ENCODE peak calls at places on chromosomes 13 and 19, in four cellular contexts. One of them, this sample, is unnamed.

GRCh38 chr13:25046985-25047660 is 48.8 kb upstream of the PABPC3 start:
- DNase-seq in AG04450: peak; percentile 0
- DNase-seq in AG09319: no peak
- DNase-seq in fibroblast of pulmonary artery: peak; percentile 8
- DNase-seq in this sample: no peak

GRCh38 chr19:844300-844971 is 3.6 kb downstream of the PRTN3 start:
- DNase-seq in AG04450: no peak
- DNase-seq in fibroblast of pulmonary artery: no peak
- DNase-seq in AG09319: no peak
- DNase-seq in this sample: no peak

GRCh38 chr13:110471833-110472162 is 89.7 kb downstream of the RAB20 start:
- DNase-seq in AG04450: no peak
- DNase-seq in fibroblast of pulmonary artery: peak; percentile 56
- DNase-seq in AG09319: no peak
- DNase-seq in this sample: no peak

GRCh38 chr19:1087813-1088418 is 7.3 kb downstream of the POLR2E start:
- DNase-seq in AG04450: no peak
- DNase-seq in fibroblast of pulmonary artery: no peak
- DNase-seq in AG09319: no peak
- DNase-seq in this sample: no peak

GRCh38 chr19:28313633-28314032 is 899.3 kb downstream of the UQCRFS1 start:
- DNase-seq in fibroblast of pulmonary artery: peak; percentile 80
- DNase-seq in AG09319: peak; percentile 54
- DNase-seq in AG04450: no peak
- DNase-seq in this sample: peak; percentile 91

GRCh38 chr13:108346376-108346775 is 76.9 kb downstream of the TNFSF13B start:
- DNase-seq in fibroblast of pulmonary artery: no peak
- DNase-seq in AG04450: no peak
- DNase-seq in AG09319: no peak
- DNase-seq in this sample: no peak

GRCh38 chr13:85194482-85194881 is 604.7 kb downstream of the SLITRK6 start:
- DNase-seq in AG09319: no peak
- DNase-seq in AG04450: no peak
- DNase-seq in fibroblast of pulmonary artery: no peak
- DNase-seq in this sample: no peak

GRCh38 chr13:99845136-99845874 is 126.3 kb downstream of the ZIC5 start:
- DNase-seq in AG09319: no peak
- DNase-seq in AG04450: no peak
- DNase-seq in fibroblast of pulmonary artery: no peak
- DNase-seq in this sample: no peak

GRCh38 chr19:48644839-48645651 is 942 bp downstream of the CA11 start:
- DNase-seq in AG09319: no peak
- DNase-seq in AG04450: no peak
- DNase-seq in fibroblast of pulmonary artery: peak; percentile 82
- DNase-seq in this sample: no peak

GRCh38 chr13:67143544-67144115 is 86.5 kb downstream of the PCDH9 start:
- DNase-seq in fibroblast of pulmonary artery: no peak
- DNase-seq in AG09319: no peak
- DNase-seq in AG04450: no peak
- DNase-seq in this sample: no peak

GRCh38 chr19:41395355-41395754 is 1.8 kb downstream of the EXOSC5 start:
- DNase-seq in AG09319: no peak
- DNase-seq in fibroblast of pulmonary artery: no peak
- DNase-seq in AG04450: no peak
- DNase-seq in this sample: no peak

GRCh38 chr13:33191425-33192221 is 93.9 kb downstream of the STARD13 start:
- DNase-seq in AG04450: no peak
- DNase-seq in AG09319: no peak
- DNase-seq in fibroblast of pulmonary artery: no peak
- DNase-seq in this sample: peak; percentile 80

GRCh38 chr13:72535076-72535475 is 192.4 kb downstream of the MZT1 start:
- DNase-seq in AG04450: no peak
- DNase-seq in AG09319: no peak
- DNase-seq in fibroblast of pulmonary artery: no peak
- DNase-seq in this sample: no peak

GRCh38 chr19:55443045-55443823 is at the start of gene SHISA7:
- DNase-seq in AG09319: no peak
- DNase-seq in fibroblast of pulmonary artery: no peak
- DNase-seq in AG04450: no peak
- DNase-seq in this sample: no peak

GRCh38 chr13:32125221-32125621 is 93.6 kb downstream of the FRY start:
- DNase-seq in AG09319: no peak
- DNase-seq in AG04450: no peak
- DNase-seq in fibroblast of pulmonary artery: peak; percentile 48
- DNase-seq in this sample: no peak

GRCh38 chr19:19224852-19225494 is 13.2 kb downstream of the NCAN start:
- DNase-seq in AG04450: peak; percentile 4
- DNase-seq in fibroblast of pulmonary artery: peak; percentile 61
- DNase-seq in AG09319: peak; percentile 8
- DNase-seq in this sample: no peak

GRCh38 chr13:98089246-98089645 is 53.6 kb upstream of the FARP1 start:
- DNase-seq in AG09319: no peak
- DNase-seq in fibroblast of pulmonary artery: peak; percentile 68
- DNase-seq in AG04450: no peak
- DNase-seq in this sample: no peak

GRCh38 chr13:100512422-100512821 is 76.2 kb downstream of the GGACT start:
- DNase-seq in fibroblast of pulmonary artery: no peak
- DNase-seq in AG09319: no peak
- DNase-seq in AG04450: no peak
- DNase-seq in this sample: no peak

GRCh38 chr13:27639186-27639585 is 17.5 kb downstream of the POLR1D start:
- DNase-seq in fibroblast of pulmonary artery: no peak
- DNase-seq in AG09319: no peak
- DNase-seq in AG04450: no peak
- DNase-seq in this sample: no peak

GRCh38 chr13:27638521-27638920 is 16.8 kb downstream of the POLR1D start:
- DNase-seq in fibroblast of pulmonary artery: peak; percentile 43
- DNase-seq in AG09319: no peak
- DNase-seq in AG04450: peak; percentile 26
- DNase-seq in this sample: no peak

GRCh38 chr13:27641711-27642502 is 20.2 kb downstream of the POLR1D start:
- DNase-seq in AG09319: no peak
- DNase-seq in fibroblast of pulmonary artery: no peak
- DNase-seq in AG04450: no peak
- DNase-seq in this sample: no peak

GRCh38 chr13:27644302-27644701 is 22.6 kb downstream of the POLR1D start:
- DNase-seq in AG04450: peak; percentile 79
- DNase-seq in AG09319: peak; percentile 71
- DNase-seq in fibroblast of pulmonary artery: peak; percentile 70
- DNase-seq in this sample: peak; percentile 91

DNA sequence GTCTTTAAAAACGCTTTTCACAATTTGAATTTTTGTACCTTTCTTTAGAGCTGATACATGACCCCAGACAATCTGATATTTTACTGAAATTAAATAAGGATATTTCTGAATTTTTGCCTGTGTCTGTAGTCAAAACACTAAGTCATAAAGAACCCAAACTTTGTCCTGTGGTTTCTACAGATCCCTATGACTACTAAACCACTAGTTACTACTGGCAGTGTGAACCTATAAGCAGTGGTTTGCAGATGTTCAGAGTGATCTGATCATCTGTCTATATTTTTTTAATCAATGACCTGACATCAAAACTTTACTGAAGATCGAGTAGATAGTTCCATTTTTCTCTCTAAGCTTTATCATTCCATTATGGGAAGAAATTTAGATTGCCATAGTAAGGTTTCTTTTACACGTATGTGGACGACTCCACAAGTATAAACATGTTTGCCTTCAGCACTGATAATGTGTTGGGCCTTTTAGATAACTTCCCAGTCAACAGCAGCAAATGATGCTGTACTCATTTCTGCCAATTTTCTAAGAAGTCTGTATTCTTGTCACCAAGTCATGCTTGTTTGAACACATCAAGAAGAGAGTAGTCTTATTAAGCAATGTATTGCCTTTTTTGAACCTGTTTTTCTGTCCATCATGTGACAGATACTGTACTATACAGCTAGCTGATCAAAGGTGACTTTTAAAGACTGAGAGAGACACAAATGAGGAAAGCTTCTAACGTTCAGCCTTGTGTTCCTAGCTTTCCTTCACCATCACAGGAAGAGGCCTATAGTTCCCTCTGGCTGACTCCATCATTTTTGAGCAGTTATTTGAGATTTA is 21.9 kb downstream of the POLR1D start:
- DNase-seq in AG04450: no peak
- DNase-seq in AG09319: no peak
- DNase-seq in fibroblast of pulmonary artery: no peak
- DNase-seq in this sample: no peak
- TF ChIP-seq CTCF in AG04450: no peak
- TF ChIP-seq CTCF in AG09319: no peak
- TF ChIP-seq CTCF in fibroblast of pulmonary artery: no peak
- TF ChIP-seq CTCF in this sample: no peak

DNA sequence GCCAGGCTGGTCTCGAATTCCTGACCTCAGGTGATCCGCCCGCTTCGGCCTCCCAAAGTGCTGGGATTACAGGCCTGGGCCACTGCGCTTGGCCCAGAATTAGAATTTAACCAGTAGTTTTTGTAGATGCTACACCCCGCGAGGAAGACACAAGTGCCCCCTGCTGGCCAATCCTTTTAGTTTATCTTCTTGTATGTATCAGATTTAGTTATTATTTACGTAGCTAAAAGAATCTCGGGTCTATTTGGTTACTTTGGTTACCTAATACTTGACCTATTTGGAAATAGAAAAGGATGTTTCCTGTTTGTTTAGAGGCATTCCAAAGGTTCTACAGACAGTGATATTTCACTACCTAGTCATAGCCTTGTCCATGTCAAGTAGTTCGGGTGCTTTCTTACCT is 22.0 kb downstream of the MUC16 start:
- DNase-seq in AG04450: no peak
- DNase-seq in AG09319: no peak
- DNase-seq in fibroblast of pulmonary artery: no peak
- DNase-seq in this sample: no peak
- TF ChIP-seq CTCF in AG04450: no peak
- TF ChIP-seq CTCF in AG09319: no peak
- TF ChIP-seq CTCF in fibroblast of pulmonary artery: no peak
- TF ChIP-seq CTCF in this sample: no peak

GRCh38 chr19:44557933-44558332 is 28.5 kb upstream of the CEACAM20 start:
- DNase-seq in AG09319: no peak
- DNase-seq in AG04450: no peak
- DNase-seq in fibroblast of pulmonary artery: no peak
- DNase-seq in this sample: no peak
- TF ChIP-seq CTCF in AG09319: no peak
- TF ChIP-seq CTCF in AG04450: no peak
- TF ChIP-seq CTCF in fibroblast of pulmonary artery: no peak
- TF ChIP-seq CTCF in this sample: no peak

GRCh38 chr19:15262011-15262410 is 29.8 kb upstream of the EPHX3 start:
- DNase-seq in fibroblast of pulmonary artery: no peak
- DNase-seq in AG04450: no peak
- DNase-seq in AG09319: no peak
- DNase-seq in this sample: no peak

GRCh38 chr19:15263361-15263985 is 31.2 kb upstream of the EPHX3 start:
- DNase-seq in AG09319: no peak
- DNase-seq in fibroblast of pulmonary artery: no peak
- DNase-seq in AG04450: no peak
- DNase-seq in this sample: no peak

GRCh38 chr19:15257782-15258181 is 25.5 kb upstream of the EPHX3 start:
- DNase-seq in AG09319: no peak
- DNase-seq in fibroblast of pulmonary artery: no peak
- DNase-seq in AG04450: no peak
- DNase-seq in this sample: no peak

GRCh38 chr19:15259900-15260299 is 27.7 kb upstream of the EPHX3 start:
- DNase-seq in fibroblast of pulmonary artery: no peak
- DNase-seq in AG04450: no peak
- DNase-seq in AG09319: no peak
- DNase-seq in this sample: no peak

GRCh38 chr19:15260939-15261338 is 28.7 kb upstream of the EPHX3 start:
- DNase-seq in AG04450: no peak
- DNase-seq in AG09319: no peak
- DNase-seq in fibroblast of pulmonary artery: peak; percentile 33
- DNase-seq in this sample: no peak
- TF ChIP-seq CTCF in AG04450: peak; percentile 36
- TF ChIP-seq CTCF in AG09319: peak; percentile 15
- TF ChIP-seq CTCF in fibroblast of pulmonary artery: peak; percentile 28
- TF ChIP-seq CTCF in this sample: peak; percentile 40

GRCh38 chr13:35826626-35827254 is 304.4 kb downstream of the DCLK1 start:
- DNase-seq in AG04450: no peak
- DNase-seq in AG09319: no peak
- DNase-seq in fibroblast of pulmonary artery: no peak
- DNase-seq in this sample: no peak
- TF ChIP-seq CTCF in AG04450: peak; percentile 23
- TF ChIP-seq CTCF in AG09319: peak; percentile 15
- TF ChIP-seq CTCF in fibroblast of pulmonary artery: peak; percentile 21
- TF ChIP-seq CTCF in this sample: no peak

GRCh38 chr13:42474954-42475353 is 99.0 kb upstream of the TNFSF11 start:
- DNase-seq in AG09319: no peak
- DNase-seq in fibroblast of pulmonary artery: peak; percentile 35
- DNase-seq in AG04450: peak; percentile 49
- DNase-seq in this sample: no peak

GRCh38 chr13:42477588-42478190 is 96.3 kb upstream of the TNFSF11 start:
- DNase-seq in AG09319: no peak
- DNase-seq in fibroblast of pulmonary artery: no peak
- DNase-seq in AG04450: no peak
- DNase-seq in this sample: peak; percentile 24

GRCh38 chr13:42484396-42484795 is 89.6 kb upstream of the TNFSF11 start:
- DNase-seq in AG09319: no peak
- DNase-seq in fibroblast of pulmonary artery: peak; percentile 18
- DNase-seq in AG04450: no peak
- DNase-seq in this sample: no peak

DNA sequence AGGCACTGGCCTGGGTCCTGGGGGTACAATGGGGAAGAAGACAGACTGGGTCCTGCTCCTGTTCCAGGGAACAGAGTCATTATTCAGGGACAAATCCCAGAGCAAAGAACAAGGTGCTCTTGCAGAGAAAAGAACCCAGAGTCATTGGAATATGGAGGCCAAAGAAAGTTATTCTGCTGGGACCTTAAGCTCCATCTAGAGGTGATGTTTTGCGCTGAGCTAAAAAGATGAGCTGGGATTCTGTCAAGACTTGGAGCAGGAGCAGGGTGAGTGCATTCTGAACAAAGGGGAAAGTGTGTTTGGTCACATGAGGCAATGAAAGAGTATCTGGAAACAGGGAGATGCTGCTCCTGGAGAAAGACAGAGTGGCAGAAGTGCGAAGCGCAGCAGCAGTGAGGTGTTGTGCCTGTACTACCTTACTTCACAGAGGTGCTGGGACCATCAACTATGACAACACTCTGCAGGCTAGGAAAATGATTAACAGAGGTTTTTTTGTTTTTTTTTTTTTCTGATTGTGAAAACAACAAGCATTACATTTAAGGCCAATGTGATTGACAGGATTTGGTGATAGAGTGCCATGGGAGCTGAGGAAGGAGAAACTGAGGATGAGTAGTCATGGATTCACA is 95.3 kb upstream of the TNFSF11 start:
- DNase-seq in AG04450: no peak
- DNase-seq in fibroblast of pulmonary artery: peak; percentile 63
- DNase-seq in AG09319: no peak
- DNase-seq in this sample: peak; percentile 29
- TF ChIP-seq CTCF in AG04450: peak; percentile 60
- TF ChIP-seq CTCF in fibroblast of pulmonary artery: peak; percentile 73
- TF ChIP-seq CTCF in AG09319: peak; percentile 31
- TF ChIP-seq CTCF in this sample: peak; percentile 67

DNA sequence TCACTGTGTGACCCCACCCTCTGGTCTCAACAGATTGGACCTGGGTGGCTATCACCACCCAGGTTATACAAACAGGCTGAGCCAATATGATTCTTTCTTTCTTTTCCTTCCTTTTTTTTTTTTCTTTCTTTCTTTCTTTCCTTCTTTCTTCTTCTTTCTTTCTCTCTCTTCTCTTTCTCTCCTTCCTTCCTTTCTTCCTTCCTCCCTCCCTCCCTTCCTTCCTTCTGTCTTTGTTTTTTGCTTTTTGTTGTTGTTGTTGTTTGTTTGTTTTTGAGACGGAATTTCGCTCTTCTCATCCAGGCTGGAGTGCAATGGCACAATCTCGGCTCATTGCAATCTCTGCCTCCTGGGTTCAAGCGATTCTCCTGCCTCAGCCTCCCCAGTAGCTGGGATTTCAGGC is 17.0 kb upstream of the PTPRS start:
- DNase-seq in AG09319: no peak
- DNase-seq in fibroblast of pulmonary artery: no peak
- DNase-seq in AG04450: no peak
- DNase-seq in this sample: no peak
- TF ChIP-seq CTCF in AG09319: no peak
- TF ChIP-seq CTCF in fibroblast of pulmonary artery: no peak
- TF ChIP-seq CTCF in AG04450: no peak
- TF ChIP-seq CTCF in this sample: no peak

This sample was measured in astrocyte of the cerebellum.